ENCODE peak calls at places on chromosomes 2 and 18, in seven cellular contexts. F is immature natural killer cell, M is posterior vena cava, T is LoVo, U is amniotic epithelial cell, O is skeletal muscle cell, A is cardiac fibroblast. I is an unnamed sample.

GRCh38 chr2:240161087-240161750 is 20.8 kb upstream of the OTOS start:
- DNase-seq in F (no peak), M (peak), T (no peak), U (no peak), O (no peak), A (no peak), I (no peak)

GRCh38 chr18:73980289-73980979 is 167.2 kb downstream of the FBXO15 start:
- DNase-seq in F (no peak), M (no peak), T (peak), U (peak), O (no peak), A (peak), I (no peak)

GRCh38 chr18:12376034-12376717 is 851 bp downstream of the AFG3L2 start:
- DNase-seq in F (peak), M (no peak), T (peak), U (peak), O (no peak), A (peak), I (no peak)

GRCh38 chr18:22856870-22857269 is 76.3 kb upstream of the RBBP8 start:
- DNase-seq in F (no peak), M (no peak), T (no peak), U (no peak), O (no peak), A (no peak), I (no peak)

GRCh38 chr2:147019296-147019695 is 825.5 kb upstream of the ACVR2A start:
- DNase-seq in F (no peak), M (no peak), T (no peak), U (peak), O (no peak), A (peak), I (no peak)

GRCh38 chr2:74177697-74178096 is 982 bp downstream of the MOB1A start:
- DNase-seq in F (no peak), M (no peak), T (no peak), U (no peak), O (no peak), A (no peak), I (no peak)

GRCh38 chr2:95345415-95346235 is 48.5 kb downstream of the KCNIP3 start:
- DNase-seq in F (peak), M (peak), T (peak), U (peak), O (peak), A (peak), I (peak)

GRCh38 chr18:75290737-75291358 is 80.3 kb downstream of the TSHZ1 start:
- DNase-seq in F (no peak), M (no peak), T (no peak), U (no peak), O (no peak), A (no peak), I (no peak)

GRCh38 chr18:50706199-50706598 is 113.6 kb downstream of the MRO start:
- DNase-seq in F (no peak), M (no peak), T (no peak), U (no peak), O (no peak), A (no peak), I (no peak)

GRCh38 chr2:95027369-95027720 is 1.8 kb downstream of the MAL start:
- DNase-seq in F (no peak), M (no peak), T (no peak), U (no peak), O (no peak), A (no peak), I (no peak)

GRCh38 chr2:71477231-71477681 is 23.9 kb downstream of the DYSF start:
- DNase-seq in F (no peak), M (peak), T (no peak), U (peak), O (no peak), A (no peak), I (no peak)

GRCh38 chr18:32049393-32050161 is 31.0 kb downstream of the RNF125 start:
- DNase-seq in F (peak), M (no peak), T (no peak), U (peak), O (no peak), A (no peak), I (peak)

GRCh38 chr2:169073972-169074751 is 4.8 kb downstream of the DHRS9 start:
- DNase-seq in F (no peak), M (no peak), T (no peak), U (peak), O (no peak), A (no peak), I (no peak)

GRCh38 chr18:12686100-12686499 is 16.4 kb downstream of the CEP76 start:
- DNase-seq in F (no peak), M (no peak), T (no peak), U (peak), O (no peak), A (peak), I (no peak)